ENCODE peak calls at places on chromosomes 13 and 19, in seven cellular contexts. One of them, this sample, is unnamed.
A peak's percentile ranks its signal among the peaks of the same experiment; 100 is the strongest.

GRCh38 chr13:33125821-33126570 is 109.8 kb downstream of the KL start:
- DNase-seq in H54: peak; percentile 61
- DNase-seq in cardiac septum: no peak
- DNase-seq in NCI-H748 treated with DMSO at 0.1 percent for 48 hours: no peak
- DNase-seq in SW 1271: peak; percentile 80
- DNase-seq in stimulated activated CD8-positive, alpha-beta memory T cell treated with anti-CD3 and anti-CD28 coated beads, Interleukin-4, amount 100 ng/mL, for 24 hours: no peak
- DNase-seq in T1000: peak; percentile 61
- DNase-seq in this sample: peak; percentile 75

GRCh38 chr19:47598407-47599349 is 10.3 kb upstream of the BICRA start:
- DNase-seq in H54: peak; percentile 72
- DNase-seq in cardiac septum: no peak
- DNase-seq in NCI-H748 treated with DMSO at 0.1 percent for 48 hours: no peak
- DNase-seq in SW 1271: peak; percentile 86
- DNase-seq in stimulated activated CD8-positive, alpha-beta memory T cell treated with anti-CD3 and anti-CD28 coated beads, Interleukin-4, amount 100 ng/mL, for 24 hours: no peak
- DNase-seq in T1000: peak; percentile 79
- DNase-seq in this sample: peak; percentile 95

GRCh38 chr19:38267780-38268430 is 3.5 kb downstream of the SPINT2 start:
- DNase-seq in H54: no peak
- DNase-seq in cardiac septum: no peak
- DNase-seq in NCI-H748 treated with DMSO at 0.1 percent for 48 hours: no peak
- DNase-seq in SW 1271: no peak
- DNase-seq in stimulated activated CD8-positive, alpha-beta memory T cell treated with anti-CD3 and anti-CD28 coated beads, Interleukin-4, amount 100 ng/mL, for 24 hours: no peak
- DNase-seq in T1000: no peak
- DNase-seq in this sample: no peak

GRCh38 chr19:35911790-35912189 is 3.7 kb upstream of the TYROBP start:
- DNase-seq in H54: no peak
- DNase-seq in cardiac septum: no peak
- DNase-seq in NCI-H748 treated with DMSO at 0.1 percent for 48 hours: no peak
- DNase-seq in SW 1271: no peak
- DNase-seq in stimulated activated CD8-positive, alpha-beta memory T cell treated with anti-CD3 and anti-CD28 coated beads, Interleukin-4, amount 100 ng/mL, for 24 hours: no peak
- DNase-seq in T1000: no peak
- DNase-seq in this sample: peak; percentile 70

GRCh38 chr13:83895994-83896580 is 13.8 kb upstream of the SLITRK1 start:
- DNase-seq in H54: peak; percentile 10
- DNase-seq in cardiac septum: no peak
- DNase-seq in NCI-H748 treated with DMSO at 0.1 percent for 48 hours: no peak
- DNase-seq in SW 1271: peak; percentile 24
- DNase-seq in stimulated activated CD8-positive, alpha-beta memory T cell treated with anti-CD3 and anti-CD28 coated beads, Interleukin-4, amount 100 ng/mL, for 24 hours: no peak
- DNase-seq in T1000: no peak
- DNase-seq in this sample: peak; percentile 47

GRCh38 chr13:113654591-113655357 is 3.2 kb downstream of the ATP4B start:
- DNase-seq in H54: no peak
- DNase-seq in cardiac septum: peak; percentile 59
- DNase-seq in NCI-H748 treated with DMSO at 0.1 percent for 48 hours: no peak
- DNase-seq in SW 1271: no peak
- DNase-seq in stimulated activated CD8-positive, alpha-beta memory T cell treated with anti-CD3 and anti-CD28 coated beads, Interleukin-4, amount 100 ng/mL, for 24 hours: no peak
- DNase-seq in T1000: no peak
- DNase-seq in this sample: no peak

GRCh38 chr19:1756705-1757445 is 3.6 kb downstream of the ONECUT3 start:
- DNase-seq in H54: no peak
- DNase-seq in cardiac septum: no peak
- DNase-seq in NCI-H748 treated with DMSO at 0.1 percent for 48 hours: no peak
- DNase-seq in SW 1271: no peak
- DNase-seq in stimulated activated CD8-positive, alpha-beta memory T cell treated with anti-CD3 and anti-CD28 coated beads, Interleukin-4, amount 100 ng/mL, for 24 hours: no peak
- DNase-seq in T1000: no peak
- DNase-seq in this sample: no peak

GRCh38 chr19:29671393-29672076 is 6.3 kb downstream of the PLEKHF1 start:
- DNase-seq in H54: no peak
- DNase-seq in cardiac septum: peak; percentile 72
- DNase-seq in NCI-H748 treated with DMSO at 0.1 percent for 48 hours: peak; percentile 16
- DNase-seq in SW 1271: no peak
- DNase-seq in stimulated activated CD8-positive, alpha-beta memory T cell treated with anti-CD3 and anti-CD28 coated beads, Interleukin-4, amount 100 ng/mL, for 24 hours: peak; percentile 78
- DNase-seq in T1000: no peak
- DNase-seq in this sample: no peak

GRCh38 chr13:95505265-95505664 is 47.3 kb upstream of the CLDN10 start:
- DNase-seq in H54: no peak
- DNase-seq in cardiac septum: no peak
- DNase-seq in NCI-H748 treated with DMSO at 0.1 percent for 48 hours: no peak
- DNase-seq in SW 1271: no peak
- DNase-seq in stimulated activated CD8-positive, alpha-beta memory T cell treated with anti-CD3 and anti-CD28 coated beads, Interleukin-4, amount 100 ng/mL, for 24 hours: no peak
- DNase-seq in T1000: no peak
- DNase-seq in this sample: no peak

GRCh38 chr19:36378625-36379509 is at the start of gene ZFP14:
- DNase-seq in H54: peak; percentile 100
- DNase-seq in cardiac septum: peak; percentile 96
- DNase-seq in NCI-H748 treated with DMSO at 0.1 percent for 48 hours: peak; percentile 85
- DNase-seq in SW 1271: peak; percentile 75
- DNase-seq in stimulated activated CD8-positive, alpha-beta memory T cell treated with anti-CD3 and anti-CD28 coated beads, Interleukin-4, amount 100 ng/mL, for 24 hours: peak; percentile 93
- DNase-seq in T1000: peak; percentile 94
- DNase-seq in this sample: peak; percentile 87

GRCh38 chr13:101303512-101303911 is 112.8 kb downstream of the NALCN start:
- DNase-seq in H54: no peak
- DNase-seq in cardiac septum: no peak
- DNase-seq in NCI-H748 treated with DMSO at 0.1 percent for 48 hours: no peak
- DNase-seq in SW 1271: no peak
- DNase-seq in stimulated activated CD8-positive, alpha-beta memory T cell treated with anti-CD3 and anti-CD28 coated beads, Interleukin-4, amount 100 ng/mL, for 24 hours: no peak
- DNase-seq in T1000: no peak
- DNase-seq in this sample: no peak

GRCh38 chr13:98026457-98026857 is 73.0 kb downstream of the IPO5 start:
- DNase-seq in H54: no peak
- DNase-seq in cardiac septum: no peak
- DNase-seq in NCI-H748 treated with DMSO at 0.1 percent for 48 hours: no peak
- DNase-seq in SW 1271: no peak
- DNase-seq in stimulated activated CD8-positive, alpha-beta memory T cell treated with anti-CD3 and anti-CD28 coated beads, Interleukin-4, amount 100 ng/mL, for 24 hours: no peak
- DNase-seq in T1000: no peak
- DNase-seq in this sample: no peak

GRCh38 chr13:60230593-60230992 is 66.9 kb upstream of the DIAPH3 start:
- DNase-seq in H54: no peak
- DNase-seq in cardiac septum: no peak
- DNase-seq in NCI-H748 treated with DMSO at 0.1 percent for 48 hours: no peak
- DNase-seq in SW 1271: no peak
- DNase-seq in stimulated activated CD8-positive, alpha-beta memory T cell treated with anti-CD3 and anti-CD28 coated beads, Interleukin-4, amount 100 ng/mL, for 24 hours: no peak
- DNase-seq in T1000: no peak
- DNase-seq in this sample: peak; percentile 2

GRCh38 chr19:45179063-45179847 is 671 bp downstream of the BLOC1S3 start:
- DNase-seq in H54: no peak
- DNase-seq in cardiac septum: no peak
- DNase-seq in NCI-H748 treated with DMSO at 0.1 percent for 48 hours: no peak
- DNase-seq in SW 1271: no peak
- DNase-seq in stimulated activated CD8-positive, alpha-beta memory T cell treated with anti-CD3 and anti-CD28 coated beads, Interleukin-4, amount 100 ng/mL, for 24 hours: no peak
- DNase-seq in T1000: no peak
- DNase-seq in this sample: no peak

GRCh38 chr13:41007359-41008118 is 11.6 kb downstream of the ELF1 start:
- DNase-seq in H54: no peak
- DNase-seq in cardiac septum: no peak
- DNase-seq in NCI-H748 treated with DMSO at 0.1 percent for 48 hours: no peak
- DNase-seq in SW 1271: no peak
- DNase-seq in stimulated activated CD8-positive, alpha-beta memory T cell treated with anti-CD3 and anti-CD28 coated beads, Interleukin-4, amount 100 ng/mL, for 24 hours: no peak
- DNase-seq in T1000: no peak
- DNase-seq in this sample: no peak

GRCh38 chr13:24649685-24650038 is 30.5 kb upstream of the ATP12A start:
- DNase-seq in H54: no peak
- DNase-seq in cardiac septum: no peak
- DNase-seq in NCI-H748 treated with DMSO at 0.1 percent for 48 hours: no peak
- DNase-seq in SW 1271: no peak
- DNase-seq in stimulated activated CD8-positive, alpha-beta memory T cell treated with anti-CD3 and anti-CD28 coated beads, Interleukin-4, amount 100 ng/mL, for 24 hours: no peak
- DNase-seq in T1000: no peak
- DNase-seq in this sample: no peak

GRCh38 chr19:4430760-4431159 is 26.8 kb downstream of the UBXN6 start:
- DNase-seq in H54: no peak
- DNase-seq in cardiac septum: no peak
- DNase-seq in NCI-H748 treated with DMSO at 0.1 percent for 48 hours: no peak
- DNase-seq in SW 1271: no peak
- DNase-seq in stimulated activated CD8-positive, alpha-beta memory T cell treated with anti-CD3 and anti-CD28 coated beads, Interleukin-4, amount 100 ng/mL, for 24 hours: no peak
- DNase-seq in T1000: no peak
- DNase-seq in this sample: no peak

GRCh38 chr19:41705393-41706174 is 2.8 kb upstream of the CEACAM5 start:
- DNase-seq in H54: peak; percentile 28
- DNase-seq in cardiac septum: no peak
- DNase-seq in NCI-H748 treated with DMSO at 0.1 percent for 48 hours: no peak
- DNase-seq in SW 1271: no peak
- DNase-seq in stimulated activated CD8-positive, alpha-beta memory T cell treated with anti-CD3 and anti-CD28 coated beads, Interleukin-4, amount 100 ng/mL, for 24 hours: peak; percentile 21
- DNase-seq in T1000: no peak
- DNase-seq in this sample: peak; percentile 21

GRCh38 chr19:53091855-53092254 is 11.4 kb downstream of the ZNF160 start:
- DNase-seq in H54: no peak
- DNase-seq in cardiac septum: no peak
- DNase-seq in NCI-H748 treated with DMSO at 0.1 percent for 48 hours: no peak
- DNase-seq in SW 1271: no peak
- DNase-seq in stimulated activated CD8-positive, alpha-beta memory T cell treated with anti-CD3 and anti-CD28 coated beads, Interleukin-4, amount 100 ng/mL, for 24 hours: no peak
- DNase-seq in T1000: no peak
- DNase-seq in this sample: no peak

GRCh38 chr13:75485286-75486062 is 3.5 kb upstream of the TBC1D4 start:
- DNase-seq in H54: no peak
- DNase-seq in cardiac septum: no peak
- DNase-seq in NCI-H748 treated with DMSO at 0.1 percent for 48 hours: no peak
- DNase-seq in SW 1271: no peak
- DNase-seq in stimulated activated CD8-positive, alpha-beta memory T cell treated with anti-CD3 and anti-CD28 coated beads, Interleukin-4, amount 100 ng/mL, for 24 hours: no peak
- DNase-seq in T1000: no peak
- DNase-seq in this sample: peak; percentile 24

GRCh38 chr13:28464861-28465260 is 30.1 kb downstream of the FLT1 start:
- DNase-seq in H54: no peak
- DNase-seq in cardiac septum: no peak
- DNase-seq in NCI-H748 treated with DMSO at 0.1 percent for 48 hours: no peak
- DNase-seq in SW 1271: no peak
- DNase-seq in stimulated activated CD8-positive, alpha-beta memory T cell treated with anti-CD3 and anti-CD28 coated beads, Interleukin-4, amount 100 ng/mL, for 24 hours: no peak
- DNase-seq in T1000: no peak
- DNase-seq in this sample: no peak

GRCh38 chr13:101785858-101786257 is 333.4 kb downstream of the ITGBL1 start:
- DNase-seq in H54: peak; percentile 40
- DNase-seq in cardiac septum: no peak
- DNase-seq in NCI-H748 treated with DMSO at 0.1 percent for 48 hours: peak; percentile 72
- DNase-seq in SW 1271: peak; percentile 48
- DNase-seq in stimulated activated CD8-positive, alpha-beta memory T cell treated with anti-CD3 and anti-CD28 coated beads, Interleukin-4, amount 100 ng/mL, for 24 hours: no peak
- DNase-seq in T1000: no peak
- DNase-seq in this sample: peak; percentile 37

GRCh38 chr19:10316229-10317044 is 622 bp upstream of the FDX2 start:
- DNase-seq in H54: no peak
- DNase-seq in cardiac septum: no peak
- DNase-seq in NCI-H748 treated with DMSO at 0.1 percent for 48 hours: no peak
- DNase-seq in SW 1271: no peak
- DNase-seq in stimulated activated CD8-positive, alpha-beta memory T cell treated with anti-CD3 and anti-CD28 coated beads, Interleukin-4, amount 100 ng/mL, for 24 hours: no peak
- DNase-seq in T1000: no peak
- DNase-seq in this sample: no peak

GRCh38 chr13:22468055-22468454 is 712.7 kb upstream of the SGCG start:
- DNase-seq in H54: no peak
- DNase-seq in cardiac septum: no peak
- DNase-seq in NCI-H748 treated with DMSO at 0.1 percent for 48 hours: peak; percentile 33
- DNase-seq in SW 1271: no peak
- DNase-seq in stimulated activated CD8-positive, alpha-beta memory T cell treated with anti-CD3 and anti-CD28 coated beads, Interleukin-4, amount 100 ng/mL, for 24 hours: no peak
- DNase-seq in T1000: no peak
- DNase-seq in this sample: no peak

GRCh38 chr19:10461047-10461949 is 41.0 kb downstream of the PDE4A start:
- DNase-seq in H54: peak; percentile 97
- DNase-seq in cardiac septum: peak; percentile 95
- DNase-seq in NCI-H748 treated with DMSO at 0.1 percent for 48 hours: peak; percentile 43
- DNase-seq in SW 1271: no peak
- DNase-seq in stimulated activated CD8-positive, alpha-beta memory T cell treated with anti-CD3 and anti-CD28 coated beads, Interleukin-4, amount 100 ng/mL, for 24 hours: peak; percentile 76
- DNase-seq in T1000: peak; percentile 92
- DNase-seq in this sample: no peak

GRCh38 chr19:50820086-50820485 is 3.5 kb downstream of the KLK1 start:
- DNase-seq in H54: no peak
- DNase-seq in cardiac septum: no peak
- DNase-seq in NCI-H748 treated with DMSO at 0.1 percent for 48 hours: no peak
- DNase-seq in SW 1271: no peak
- DNase-seq in stimulated activated CD8-positive, alpha-beta memory T cell treated with anti-CD3 and anti-CD28 coated beads, Interleukin-4, amount 100 ng/mL, for 24 hours: no peak
- DNase-seq in T1000: no peak
- DNase-seq in this sample: no peak

GRCh38 chr13:75165543-75166230 is 316.3 kb downstream of the TBC1D4 start:
- DNase-seq in H54: no peak
- DNase-seq in cardiac septum: no peak
- DNase-seq in NCI-H748 treated with DMSO at 0.1 percent for 48 hours: no peak
- DNase-seq in SW 1271: no peak
- DNase-seq in stimulated activated CD8-positive, alpha-beta memory T cell treated with anti-CD3 and anti-CD28 coated beads, Interleukin-4, amount 100 ng/mL, for 24 hours: no peak
- DNase-seq in T1000: no peak
- DNase-seq in this sample: no peak

GRCh38 chr13:95494082-95494681 is 58.3 kb upstream of the CLDN10 start:
- DNase-seq in H54: peak; percentile 38
- DNase-seq in cardiac septum: no peak
- DNase-seq in NCI-H748 treated with DMSO at 0.1 percent for 48 hours: peak; percentile 91
- DNase-seq in SW 1271: peak; percentile 5
- DNase-seq in stimulated activated CD8-positive, alpha-beta memory T cell treated with anti-CD3 and anti-CD28 coated beads, Interleukin-4, amount 100 ng/mL, for 24 hours: no peak
- DNase-seq in T1000: no peak
- DNase-seq in this sample: peak; percentile 40

GRCh38 chr19:41882568-41883462 is at the start of gene ARHGEF1:
- DNase-seq in H54: peak; percentile 65
- DNase-seq in cardiac septum: peak; percentile 91
- DNase-seq in NCI-H748 treated with DMSO at 0.1 percent for 48 hours: peak; percentile 34
- DNase-seq in SW 1271: no peak
- DNase-seq in stimulated activated CD8-positive, alpha-beta memory T cell treated with anti-CD3 and anti-CD28 coated beads, Interleukin-4, amount 100 ng/mL, for 24 hours: peak; percentile 53
- DNase-seq in T1000: no peak
- DNase-seq in this sample: no peak

GRCh38 chr19:1236566-1236965 is 1.2 kb downstream of the CBARP start:
- DNase-seq in H54: no peak
- DNase-seq in cardiac septum: no peak
- DNase-seq in NCI-H748 treated with DMSO at 0.1 percent for 48 hours: no peak
- DNase-seq in SW 1271: no peak
- DNase-seq in stimulated activated CD8-positive, alpha-beta memory T cell treated with anti-CD3 and anti-CD28 coated beads, Interleukin-4, amount 100 ng/mL, for 24 hours: no peak
- DNase-seq in T1000: no peak
- DNase-seq in this sample: no peak

GRCh38 chr19:10007811-10008211 is 2.5 kb downstream of the COL5A3 start:
- DNase-seq in H54: no peak
- DNase-seq in cardiac septum: no peak
- DNase-seq in NCI-H748 treated with DMSO at 0.1 percent for 48 hours: no peak
- DNase-seq in SW 1271: no peak
- DNase-seq in stimulated activated CD8-positive, alpha-beta memory T cell treated with anti-CD3 and anti-CD28 coated beads, Interleukin-4, amount 100 ng/mL, for 24 hours: no peak
- DNase-seq in T1000: no peak
- DNase-seq in this sample: no peak

GRCh38 chr13:18236528-18236815 is 945.2 kb downstream of the TUBA3C start:
- DNase-seq in H54: no peak
- DNase-seq in cardiac septum: no peak
- DNase-seq in NCI-H748 treated with DMSO at 0.1 percent for 48 hours: no peak
- DNase-seq in SW 1271: no peak
- DNase-seq in stimulated activated CD8-positive, alpha-beta memory T cell treated with anti-CD3 and anti-CD28 coated beads, Interleukin-4, amount 100 ng/mL, for 24 hours: no peak
- DNase-seq in T1000: no peak
- DNase-seq in this sample: no peak

GRCh38 chr13:74204606-74205312 is 70.6 kb upstream of the KLF12 start:
- DNase-seq in H54: no peak
- DNase-seq in cardiac septum: no peak
- DNase-seq in NCI-H748 treated with DMSO at 0.1 percent for 48 hours: no peak
- DNase-seq in SW 1271: no peak
- DNase-seq in stimulated activated CD8-positive, alpha-beta memory T cell treated with anti-CD3 and anti-CD28 coated beads, Interleukin-4, amount 100 ng/mL, for 24 hours: no peak
- DNase-seq in T1000: no peak
- DNase-seq in this sample: no peak

GRCh38 chr19:15418112-15418587 is 638 bp downstream of the AKAP8L start:
- DNase-seq in H54: no peak
- DNase-seq in cardiac septum: no peak
- DNase-seq in NCI-H748 treated with DMSO at 0.1 percent for 48 hours: peak; percentile 7
- DNase-seq in SW 1271: no peak
- DNase-seq in stimulated activated CD8-positive, alpha-beta memory T cell treated with anti-CD3 and anti-CD28 coated beads, Interleukin-4, amount 100 ng/mL, for 24 hours: no peak
- DNase-seq in T1000: no peak
- DNase-seq in this sample: no peak

GRCh38 chr13:95300625-95301134 is 571 bp downstream of the ABCC4 start:
- DNase-seq in H54: peak; percentile 64
- DNase-seq in cardiac septum: peak; percentile 78
- DNase-seq in NCI-H748 treated with DMSO at 0.1 percent for 48 hours: no peak
- DNase-seq in SW 1271: peak; percentile 47
- DNase-seq in stimulated activated CD8-positive, alpha-beta memory T cell treated with anti-CD3 and anti-CD28 coated beads, Interleukin-4, amount 100 ng/mL, for 24 hours: peak; percentile 36
- DNase-seq in T1000: peak; percentile 13
- DNase-seq in this sample: peak; percentile 57

GRCh38 chr13:30997697-30998547 is 65.5 kb downstream of the TEX26 start:
- DNase-seq in H54: no peak
- DNase-seq in cardiac septum: no peak
- DNase-seq in NCI-H748 treated with DMSO at 0.1 percent for 48 hours: peak; percentile 81
- DNase-seq in SW 1271: no peak
- DNase-seq in stimulated activated CD8-positive, alpha-beta memory T cell treated with anti-CD3 and anti-CD28 coated beads, Interleukin-4, amount 100 ng/mL, for 24 hours: no peak
- DNase-seq in T1000: no peak
- DNase-seq in this sample: no peak

GRCh38 chr13:91357613-91358383 is 10.3 kb downstream of the MIR17HG start:
- DNase-seq in H54: no peak
- DNase-seq in cardiac septum: no peak
- DNase-seq in NCI-H748 treated with DMSO at 0.1 percent for 48 hours: no peak
- DNase-seq in SW 1271: no peak
- DNase-seq in stimulated activated CD8-positive, alpha-beta memory T cell treated with anti-CD3 and anti-CD28 coated beads, Interleukin-4, amount 100 ng/mL, for 24 hours: no peak
- DNase-seq in T1000: no peak
- DNase-seq in this sample: no peak